ENCODE peak calls at places on chromosome 15, in ten cellular contexts. One of them, this sample, is unnamed.
A peak's percentile ranks its signal among the peaks of the same experiment; 100 is the strongest.

GRCh38 chr15:31236184-31237041 is 90.2 kb upstream of the KLF13 start:
- DNase-seq in endothelial cell: no peak
- DNase-seq in NCI-H2029 treated with DMSO at 0.1 percent for 48 hours: peak; percentile 10
- DNase-seq in NCI-H1436: peak; percentile 49
- DNase-seq in tibial nerve: peak; percentile 54
- DNase-seq in AG10803: peak; percentile 95
- DNase-seq in activated CD8-positive, alpha-beta memory T cell treated with anti-CD3 and anti-CD28 coated beads for 4 hours: no peak
- DNase-seq in NCI-H2081: peak; percentile 99
- DNase-seq in LoVo: peak; percentile 62
- DNase-seq in EL: peak; percentile 91
- DNase-seq in this sample: peak; percentile 92

GRCh38 chr15:88454231-88454630 is 13.0 kb downstream of the MRPL46 start:
- DNase-seq in endothelial cell: no peak
- DNase-seq in NCI-H2029 treated with DMSO at 0.1 percent for 48 hours: no peak
- DNase-seq in NCI-H1436: no peak
- DNase-seq in tibial nerve: no peak
- DNase-seq in AG10803: peak; percentile 23
- DNase-seq in activated CD8-positive, alpha-beta memory T cell treated with anti-CD3 and anti-CD28 coated beads for 4 hours: no peak
- DNase-seq in NCI-H2081: no peak
- DNase-seq in LoVo: no peak
- DNase-seq in EL: no peak
- DNase-seq in this sample: no peak

GRCh38 chr15:48603922-48604321 is 41.6 kb downstream of the FBN1 start:
- DNase-seq in endothelial cell: no peak
- DNase-seq in NCI-H2029 treated with DMSO at 0.1 percent for 48 hours: no peak
- DNase-seq in NCI-H1436: no peak
- DNase-seq in tibial nerve: no peak
- DNase-seq in AG10803: no peak
- DNase-seq in activated CD8-positive, alpha-beta memory T cell treated with anti-CD3 and anti-CD28 coated beads for 4 hours: no peak
- DNase-seq in NCI-H2081: no peak
- DNase-seq in LoVo: no peak
- DNase-seq in EL: no peak
- DNase-seq in this sample: no peak

GRCh38 chr15:63544253-63545026 is 40.0 kb downstream of the USP3 start:
- DNase-seq in endothelial cell: no peak
- DNase-seq in NCI-H2029 treated with DMSO at 0.1 percent for 48 hours: no peak
- DNase-seq in NCI-H1436: no peak
- DNase-seq in tibial nerve: no peak
- DNase-seq in AG10803: no peak
- DNase-seq in activated CD8-positive, alpha-beta memory T cell treated with anti-CD3 and anti-CD28 coated beads for 4 hours: no peak
- DNase-seq in NCI-H2081: no peak
- DNase-seq in LoVo: no peak
- DNase-seq in EL: no peak
- DNase-seq in this sample: no peak

GRCh38 chr15:36988947-36989346 is 111.4 kb downstream of the MEIS2 start:
- DNase-seq in endothelial cell: no peak
- DNase-seq in NCI-H2029 treated with DMSO at 0.1 percent for 48 hours: no peak
- DNase-seq in NCI-H1436: no peak
- DNase-seq in tibial nerve: no peak
- DNase-seq in AG10803: no peak
- DNase-seq in activated CD8-positive, alpha-beta memory T cell treated with anti-CD3 and anti-CD28 coated beads for 4 hours: no peak
- DNase-seq in NCI-H2081: no peak
- DNase-seq in LoVo: no peak
- DNase-seq in EL: no peak
- DNase-seq in this sample: no peak

GRCh38 chr15:79811406-79812405 is 85.1 kb downstream of the MTHFS start:
- DNase-seq in endothelial cell: no peak
- DNase-seq in NCI-H2029 treated with DMSO at 0.1 percent for 48 hours: peak; percentile 22
- DNase-seq in NCI-H1436: no peak
- DNase-seq in tibial nerve: peak; percentile 35
- DNase-seq in AG10803: peak; percentile 80
- DNase-seq in activated CD8-positive, alpha-beta memory T cell treated with anti-CD3 and anti-CD28 coated beads for 4 hours: no peak
- DNase-seq in NCI-H2081: peak; percentile 55
- DNase-seq in LoVo: no peak
- DNase-seq in EL: peak; percentile 15
- DNase-seq in this sample: peak; percentile 68

GRCh38 chr15:90801803-90802202 is 66.6 kb upstream of the FURIN start:
- DNase-seq in endothelial cell: no peak
- DNase-seq in NCI-H2029 treated with DMSO at 0.1 percent for 48 hours: no peak
- DNase-seq in NCI-H1436: no peak
- DNase-seq in tibial nerve: no peak
- DNase-seq in AG10803: no peak
- DNase-seq in activated CD8-positive, alpha-beta memory T cell treated with anti-CD3 and anti-CD28 coated beads for 4 hours: no peak
- DNase-seq in NCI-H2081: no peak
- DNase-seq in LoVo: no peak
- DNase-seq in EL: no peak
- DNase-seq in this sample: no peak

GRCh38 chr15:62770752-62771151 is 271.8 kb upstream of the TPM1 start:
- DNase-seq in endothelial cell: no peak
- DNase-seq in NCI-H2029 treated with DMSO at 0.1 percent for 48 hours: no peak
- DNase-seq in NCI-H1436: no peak
- DNase-seq in tibial nerve: no peak
- DNase-seq in AG10803: peak; percentile 91
- DNase-seq in activated CD8-positive, alpha-beta memory T cell treated with anti-CD3 and anti-CD28 coated beads for 4 hours: no peak
- DNase-seq in NCI-H2081: no peak
- DNase-seq in LoVo: peak; percentile 18
- DNase-seq in EL: peak; percentile 94
- DNase-seq in this sample: no peak

GRCh38 chr15:89647191-89647851 is 7.9 kb downstream of the KIF7 start:
- DNase-seq in endothelial cell: peak; percentile 94
- DNase-seq in NCI-H2029 treated with DMSO at 0.1 percent for 48 hours: no peak
- DNase-seq in NCI-H1436: no peak
- DNase-seq in tibial nerve: peak; percentile 92
- DNase-seq in AG10803: peak; percentile 52
- DNase-seq in activated CD8-positive, alpha-beta memory T cell treated with anti-CD3 and anti-CD28 coated beads for 4 hours: peak; percentile 11
- DNase-seq in NCI-H2081: peak; percentile 37
- DNase-seq in LoVo: peak; percentile 69
- DNase-seq in EL: peak; percentile 51
- DNase-seq in this sample: peak; percentile 70

GRCh38 chr15:31308185-31308639 is 18.4 kb upstream of the KLF13 start:
- DNase-seq in endothelial cell: no peak
- DNase-seq in NCI-H2029 treated with DMSO at 0.1 percent for 48 hours: no peak
- DNase-seq in NCI-H1436: peak; percentile 87
- DNase-seq in tibial nerve: no peak
- DNase-seq in AG10803: no peak
- DNase-seq in activated CD8-positive, alpha-beta memory T cell treated with anti-CD3 and anti-CD28 coated beads for 4 hours: no peak
- DNase-seq in NCI-H2081: peak; percentile 66
- DNase-seq in LoVo: no peak
- DNase-seq in EL: no peak
- DNase-seq in this sample: no peak

This sample was measured in heart right ventricle.